ENCODE peak calls at places on chromosomes 1 and 21, in eight cellular contexts. I is fibroblast of the aortic adventitia, H is cardiac fibroblast, M is tibial artery, U is BJ, R is WTC11, L is IMR-90, Q is A549. B is an unnamed sample.

GRCh38 chr1:218447010-218447689 is 102.0 kb downstream of the TGFB2 start:
- DNase-seq in I (no peak), H (no peak), M (peak), U (no peak), R (no peak), L (no peak), Q (no peak), B (no peak)

GRCh38 chr21:41677671-41678015 is 89.2 kb downstream of the RIPK4 start:
- DNase-seq in I (no peak), H (no peak), M (no peak), U (no peak), R (no peak), L (no peak), Q (no peak), B (no peak)

GRCh38 chr1:15959847-15960446 is 16.0 kb downstream of the ZBTB17 start:
- DNase-seq in I (no peak), H (no peak), M (no peak), U (no peak), R (no peak), L (no peak), Q (no peak), B (no peak)

GRCh38 chr1:192983349-192983980 is 75.7 kb downstream of the UCHL5 start:
- DNase-seq in I (no peak), H (no peak), M (no peak), U (no peak), R (no peak), L (peak), Q (no peak), B (no peak)

GRCh38 chr1:201708085-201708512 is 120.9 kb upstream of the IPO9 start:
- DNase-seq in I (peak), H (peak), M (no peak), U (peak), R (no peak), L (peak), Q (no peak), B (peak)

GRCh38 chr1:237281481-237281880 is 239.5 kb downstream of the RYR2 start:
- DNase-seq in I (no peak), H (no peak), M (no peak), U (no peak), R (no peak), L (no peak), Q (no peak), B (no peak)

GRCh38 chr1:212162635-212163034 is 122.6 kb upstream of the PPP2R5A start:
- DNase-seq in I (peak), H (peak), M (no peak), U (peak), R (no peak), L (peak), Q (no peak), B (peak)

GRCh38 chr1:212981571-212982328 is 31.4 kb downstream of the VASH2 start:
- DNase-seq in I (no peak), H (no peak), M (no peak), U (no peak), R (no peak), L (peak), Q (no peak), B (peak)

GRCh38 chr1:20426923-20427322 is 59.1 kb downstream of the CAMK2N1 start:
- DNase-seq in I (peak), H (peak), M (no peak), U (peak), R (no peak), L (peak), Q (peak), B (peak)

GRCh38 chr21:41432567-41433460 is 6.8 kb downstream of the MX1 start:
- DNase-seq in I (no peak), H (no peak), M (no peak), U (no peak), R (no peak), L (no peak), Q (no peak), B (no peak)

GRCh38 chr1:211296396-211296795 is 30.2 kb upstream of the TRAF5 start:
- DNase-seq in I (no peak), H (no peak), M (no peak), U (no peak), R (no peak), L (no peak), Q (no peak), B (no peak)

GRCh38 chr1:65412256-65412983 is 8.0 kb upstream of the LEPR start:
- DNase-seq in I (no peak), H (peak), M (no peak), U (no peak), R (no peak), L (no peak), Q (no peak), B (no peak)

GRCh38 chr1:53088616-53089300 is 26.7 kb downstream of the PODN start:
- DNase-seq in I (no peak), H (no peak), M (no peak), U (no peak), R (no peak), L (no peak), Q (no peak), B (no peak)

GRCh38 chr1:46581685-46582455 is 22.2 kb downstream of the MKNK1 start:
- DNase-seq in I (no peak), H (peak), M (no peak), U (no peak), R (no peak), L (no peak), Q (no peak), B (no peak)

GRCh38 chr1:111553199-111553598 is 49.8 kb upstream of the ADORA3 start:
- DNase-seq in I (peak), H (peak), M (no peak), U (peak), R (no peak), L (peak), Q (no peak), B (peak)

GRCh38 chr1:37850352-37850955 is 8.9 kb downstream of the MTF1 start:
- DNase-seq in I (no peak), H (peak), M (no peak), U (no peak), R (no peak), L (peak), Q (no peak), B (peak)

GRCh38 chr21:31117046-31117916 is 79.0 kb upstream of the KRTAP19-8 start:
- DNase-seq in I (peak), H (peak), M (no peak), U (peak), R (no peak), L (peak), Q (peak), B (peak)

GRCh38 chr1:45820797-45821196 is 17.4 kb downstream of the MAST2 start:
- DNase-seq in I (no peak), H (peak), M (no peak), U (no peak), R (no peak), L (no peak), Q (no peak), B (peak)

GRCh38 chr1:63324779-63325119 is 2.4 kb downstream of the FOXD3 start:
- DNase-seq in I (no peak), H (no peak), M (no peak), U (no peak), R (no peak), L (no peak), Q (no peak), B (no peak)

GRCh38 chr1:179709841-179710329 is 33.2 kb upstream of the FAM163A start:
- DNase-seq in I (peak), H (peak), M (no peak), U (no peak), R (no peak), L (peak), Q (no peak), B (peak)

GRCh38 chr1:5990913-5991783 is 1.1 kb downstream of the NPHP4 start:
- DNase-seq in I (peak), H (peak), M (no peak), U (no peak), R (peak), L (peak), Q (no peak), B (peak)

GRCh38 chr1:51736702-51737101 is 119.8 kb downstream of the OSBPL9 start:
- DNase-seq in I (peak), H (peak), M (no peak), U (no peak), R (no peak), L (peak), Q (no peak), B (peak)

GRCh38 chr1:238281418-238281817 is 390.7 kb upstream of the ZP4 start:
- DNase-seq in I (no peak), H (peak), M (no peak), U (no peak), R (no peak), L (no peak), Q (no peak), B (no peak)

GRCh38 chr1:26022404-26022779 is 817 bp downstream of the EXTL1 start:
- DNase-seq in I (no peak), H (no peak), M (no peak), U (no peak), R (no peak), L (no peak), Q (no peak), B (no peak)

GRCh38 chr1:53524428-53525400 is 65.5 kb downstream of the DMRTB1 start:
- DNase-seq in I (no peak), H (no peak), M (no peak), U (no peak), R (no peak), L (no peak), Q (no peak), B (no peak)

GRCh38 chr1:94298861-94299260 is 61.5 kb upstream of the ARHGAP29 start:
- DNase-seq in I (peak), H (peak), M (peak), U (no peak), R (no peak), L (no peak), Q (no peak), B (peak)

GRCh38 chr1:202192770-202193613 is 607 bp upstream of the LGR6 start:
- DNase-seq in I (peak), H (peak), M (peak), U (no peak), R (peak), L (peak), Q (peak), B (peak)

GRCh38 chr21:17427831-17428483 is 84.9 kb upstream of the CXADR start:
- DNase-seq in I (no peak), H (no peak), M (no peak), U (no peak), R (no peak), L (no peak), Q (no peak), B (no peak)

GRCh38 chr1:19682257-19682656 is 17.6 kb downstream of the HTR6 start:
- DNase-seq in I (peak), H (peak), M (no peak), U (peak), R (no peak), L (peak), Q (no peak), B (peak)

GRCh38 chr1:151710187-151710586 is 6.4 kb downstream of the CELF3 start:
- DNase-seq in I (peak), H (peak), M (no peak), U (no peak), R (peak), L (peak), Q (no peak), B (no peak)

DNA sequence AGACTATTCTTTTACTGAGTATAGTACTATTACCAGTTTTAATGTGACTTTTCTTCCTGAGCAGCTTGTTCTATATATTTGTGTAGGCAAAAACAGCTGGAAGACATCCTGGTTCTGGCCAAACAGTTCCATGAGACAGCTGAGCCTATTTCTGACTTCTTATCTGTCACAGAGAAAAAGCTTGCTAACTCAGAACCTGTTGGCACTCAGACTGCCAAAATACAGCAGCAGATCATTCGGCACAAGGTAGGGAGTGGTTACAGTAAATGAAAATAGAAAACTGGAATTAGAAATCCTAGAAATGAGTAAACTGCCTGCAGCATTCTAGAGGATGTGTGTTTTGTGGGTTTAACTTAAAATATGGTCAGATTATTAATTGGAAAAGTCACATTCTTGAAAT is 64.1 kb upstream of the BMP8A start:
- DNase-seq in I (peak), H (no peak), M (no peak), U (no peak), R (no peak), L (no peak), Q (no peak), B (no peak)
- TF ChIP-seq CTCF in I (no peak), H (no peak), M (no peak), U (no peak), R (no peak), L (no peak), Q (no peak), B (no peak)

GRCh38 chr21:44444286-44444931 is 10.9 kb upstream of the LRRC3 start:
- DNase-seq in I (no peak), H (no peak), M (no peak), U (no peak), R (peak), L (no peak), Q (peak), B (no peak)
- TF ChIP-seq CTCF in I (no peak), H (peak), M (no peak), U (peak), R (peak), L (no peak), Q (no peak), B (peak)

DNA sequence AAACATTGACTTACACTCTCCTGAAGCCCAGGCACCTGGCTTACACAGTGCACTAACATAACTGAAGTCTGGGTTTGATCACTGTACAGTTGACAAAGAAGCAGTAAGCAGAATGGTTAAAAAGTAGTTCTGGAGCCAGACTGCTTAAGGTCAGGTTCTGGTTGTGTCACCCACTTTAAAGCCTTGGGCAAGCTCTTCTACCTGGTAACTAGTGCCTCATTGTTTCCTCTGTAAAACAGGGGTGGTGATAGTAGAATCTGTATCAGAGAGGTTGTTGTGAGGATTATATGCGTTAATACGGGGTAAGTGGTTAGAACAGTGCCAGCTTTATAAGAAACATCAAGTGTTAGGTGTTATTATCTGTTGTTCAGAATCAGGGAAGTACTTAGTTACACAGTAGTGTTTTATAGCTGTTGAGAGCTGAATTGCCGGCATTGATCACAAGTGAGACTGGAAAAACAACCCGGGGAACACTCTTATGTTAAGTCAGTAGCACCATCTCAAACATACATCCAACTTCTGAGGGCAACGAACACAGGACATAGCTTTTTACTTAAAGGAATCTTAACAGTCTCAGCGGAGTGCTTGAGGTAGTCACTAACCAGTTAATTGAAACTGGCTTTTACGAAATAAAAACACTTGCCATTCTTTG is 3.7 kb downstream of the BACH1 start:
- DNase-seq in I (peak), H (no peak), M (no peak), U (no peak), R (no peak), L (peak), Q (no peak), B (peak)
- TF ChIP-seq CTCF in I (no peak), H (no peak), M (no peak), U (no peak), R (no peak), L (no peak), Q (no peak), B (no peak)

GRCh38 chr1:22733643-22734042 is 23.0 kb downstream of the EPHB2 start:
- DNase-seq in I (no peak), H (no peak), M (no peak), U (no peak), R (no peak), L (no peak), Q (no peak), B (no peak)

GRCh38 chr1:22729400-22729773 is 18.7 kb downstream of the EPHB2 start:
- DNase-seq in I (no peak), H (no peak), M (no peak), U (no peak), R (no peak), L (no peak), Q (no peak), B (no peak)

GRCh38 chr1:22729921-22730320 is 19.3 kb downstream of the EPHB2 start:
- DNase-seq in I (no peak), H (no peak), M (no peak), U (no peak), R (no peak), L (no peak), Q (no peak), B (no peak)

GRCh38 chr1:22728751-22729399 is 18.2 kb downstream of the EPHB2 start:
- DNase-seq in I (no peak), H (no peak), M (no peak), U (no peak), R (no peak), L (peak), Q (no peak), B (peak)

DNA sequence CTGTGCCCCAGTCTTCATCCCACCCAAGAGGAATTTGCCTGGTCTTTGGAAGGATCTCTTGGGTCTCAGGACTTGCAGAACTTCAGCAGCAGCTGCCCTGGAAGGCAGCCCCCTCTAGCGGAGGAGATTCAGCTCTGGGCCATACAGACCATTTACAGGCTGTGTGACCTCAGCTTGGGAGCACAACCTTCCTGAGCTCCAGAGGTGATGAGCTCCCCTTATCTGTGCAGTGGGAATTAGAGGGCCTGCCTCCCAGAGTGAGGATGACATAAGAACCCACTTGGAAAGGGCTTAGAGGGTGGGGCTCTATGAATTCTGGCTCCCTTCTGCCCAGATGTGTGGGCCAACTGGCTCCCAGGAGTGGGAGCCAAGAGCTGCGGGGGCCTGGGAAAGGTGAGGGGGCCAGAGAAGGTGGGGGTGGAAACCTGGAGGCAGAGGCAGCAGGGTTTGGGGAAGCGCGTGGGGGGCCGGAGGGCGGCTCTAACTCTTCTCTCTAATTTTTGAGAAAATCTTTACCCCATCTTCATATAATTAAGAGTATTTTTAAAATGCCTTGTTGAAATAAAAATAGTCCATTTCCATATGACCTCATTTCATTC is 21.4 kb downstream of the EPHB2 start:
- DNase-seq in I (peak), H (peak), M (no peak), U (no peak), R (peak), L (peak), Q (no peak), B (peak)
- TF ChIP-seq CTCF in I (peak), H (peak), M (no peak), U (peak), R (no peak), L (peak), Q (peak), B (peak)

GRCh38 chr1:155145491-155145890 is 5.2 kb upstream of the DPM3 start:
- DNase-seq in I (no peak), H (no peak), M (no peak), U (no peak), R (no peak), L (no peak), Q (no peak), B (no peak)
- TF ChIP-seq CTCF in I (peak), H (no peak), M (no peak), U (no peak), R (no peak), L (no peak), Q (no peak), B (peak)

DNA sequence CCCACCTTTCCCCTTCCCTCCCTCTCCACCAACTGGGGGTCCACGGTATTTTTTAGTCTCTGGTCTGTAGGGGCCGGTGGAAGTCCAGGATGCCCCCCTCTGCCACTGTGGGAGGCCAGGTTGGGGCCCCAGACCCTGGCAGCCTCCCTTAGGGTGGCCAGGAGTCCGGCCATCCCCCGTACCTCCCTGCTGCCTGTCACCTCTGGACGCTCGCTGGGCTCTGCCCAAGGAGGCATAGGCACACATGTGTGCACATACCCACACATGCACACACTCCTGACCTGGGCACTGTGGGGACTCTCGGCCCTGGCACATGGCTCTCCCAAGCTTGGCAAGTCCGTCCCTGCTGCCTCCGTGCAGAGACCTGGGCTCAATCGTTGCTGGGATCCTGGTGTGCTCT is 53.0 kb downstream of the DISP3 start:
- DNase-seq in I (no peak), H (no peak), M (no peak), U (no peak), R (peak), L (no peak), Q (no peak), B (no peak)
- TF ChIP-seq CTCF in I (no peak), H (no peak), M (no peak), U (no peak), R (no peak), L (no peak), Q (no peak), B (no peak)

DNA sequence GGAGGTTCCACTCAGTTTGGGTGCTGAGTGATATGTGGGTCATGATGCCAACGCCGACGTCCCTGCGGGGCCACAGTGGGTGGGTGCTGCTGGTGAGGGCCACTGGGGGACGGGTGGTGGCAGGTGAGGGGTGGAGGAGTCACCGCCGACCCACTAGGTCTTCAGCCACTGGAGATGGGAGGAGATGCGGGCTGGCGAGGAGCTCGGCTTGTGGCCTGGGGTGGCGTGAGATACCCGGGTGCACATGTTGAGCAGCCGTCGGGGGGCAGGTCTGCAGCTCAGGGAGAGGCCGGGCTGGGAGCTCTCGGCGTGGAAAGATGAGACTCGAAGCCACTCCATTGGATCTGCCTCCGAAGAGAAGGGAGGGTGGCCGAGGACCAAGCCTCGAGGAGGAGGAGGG is 40.5 kb downstream of the FAAP20 start:
- DNase-seq in I (no peak), H (no peak), M (no peak), U (no peak), R (no peak), L (no peak), Q (no peak), B (no peak)
- TF ChIP-seq CTCF in I (no peak), H (no peak), M (no peak), U (no peak), R (no peak), L (no peak), Q (no peak), B (no peak)

GRCh38 chr1:109272831-109273547 is 10.0 kb downstream of the PSRC1 start:
- DNase-seq in I (no peak), H (no peak), M (no peak), U (no peak), R (no peak), L (no peak), Q (no peak), B (no peak)
- TF ChIP-seq CTCF in I (no peak), H (no peak), M (no peak), U (no peak), R (no peak), L (no peak), Q (no peak), B (no peak)

B was measured in fibroblast of villous mesenchyme.